ENCODE peak calls at places on chromosomes 13 and 19, in six cellular contexts. W is uterus, T is left ventricle myocardium inferior, O is ascending aorta, A is prostate gland, X is right lobe of liver. Z is an unnamed sample.
A peak's percentile ranks its signal among the peaks of the same experiment; 100 is the strongest.

GRCh38 chr13:73832203-73832602 is 302.0 kb downstream of the KLF12 start:
- DNase-seq in T (no peak), A (no peak), O (no peak), X (no peak), W (no peak), Z (no peak)

GRCh38 chr19:2719910-2720776 is 1.0 kb downstream of the DIRAS1 start:
- DNase-seq in A (no peak), X (no peak), W (no peak), T (peak; percentile 60), O (no peak), Z (peak; percentile 53)

GRCh38 chr13:106529415-106530208 is 5.8 kb downstream of the EFNB2 start:
- DNase-seq in T (no peak), O (no peak), W (no peak), A (no peak), X (no peak), Z (no peak)

GRCh38 chr19:18594824-18595373 is 6.3 kb downstream of the REX1BD start:
- DNase-seq in O (no peak), A (no peak), T (no peak), W (no peak), X (no peak), Z (no peak)

GRCh38 chr19:44585371-44586141 is 27.8 kb upstream of the IGSF23 start:
- DNase-seq in A (no peak), X (no peak), W (no peak), T (no peak), O (no peak), Z (no peak)

GRCh38 chr19:50190439-50190891 is 13.0 kb upstream of the MYH14 start:
- DNase-seq in X (no peak), T (no peak), W (no peak), O (no peak), A (no peak), Z (no peak)

GRCh38 chr13:97117388-97117910 is 104.7 kb upstream of the MBNL2 start:
- DNase-seq in T (no peak), O (no peak), X (no peak), A (no peak), W (no peak), Z (no peak)

GRCh38 chr13:113949546-113949945 is 24.3 kb downstream of the C13orf46 start:
- DNase-seq in O (no peak), T (peak; percentile 9), X (peak; percentile 45), A (no peak), W (no peak), Z (peak; percentile 11)

GRCh38 chr19:35816262-35816661 is 3.6 kb upstream of the PRODH2 start:
- DNase-seq in T (no peak), A (no peak), W (no peak), X (no peak), O (no peak), Z (no peak)

GRCh38 chr13:101554420-101555125 is 102.1 kb downstream of the ITGBL1 start:
- DNase-seq in T (no peak), A (no peak), O (no peak), X (no peak), W (no peak), Z (no peak)

GRCh38 chr13:96946709-96947311 is 47.5 kb downstream of the OXGR1 start:
- DNase-seq in W (no peak), T (no peak), X (no peak), O (no peak), A (no peak), Z (no peak)

GRCh38 chr13:23928985-23929384 is 31.7 kb upstream of the C1QTNF9B start:
- DNase-seq in X (no peak), T (no peak), A (no peak), O (no peak), W (no peak), Z (no peak)

DNA sequence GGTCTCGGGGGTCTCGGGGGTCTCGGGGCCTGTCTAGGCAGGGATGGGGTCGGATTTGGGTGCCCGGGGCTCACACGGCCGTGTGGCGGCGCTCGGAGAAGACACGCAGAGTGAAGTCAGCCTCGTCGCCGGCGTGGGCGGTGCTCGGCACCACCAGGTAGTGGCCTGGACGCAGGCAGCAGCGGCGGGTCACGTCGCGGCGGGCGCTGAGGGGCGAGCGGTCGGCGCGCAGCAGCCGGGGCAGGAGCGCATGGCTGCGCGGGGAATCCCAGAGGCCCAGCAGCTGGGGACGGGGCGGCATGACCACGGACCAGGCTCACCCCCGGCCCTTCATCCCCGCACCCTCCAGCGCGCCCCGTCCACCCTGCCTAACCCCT is 8.2 kb downstream of the CAPN12 start:
- DNase-seq in W (peak; percentile 49), X (peak; percentile 76), A (peak; percentile 41), O (no peak), T (peak; percentile 33), Z (peak; percentile 68)
- H3K4me3 ChIP-seq in W (peak overlapping the region; percentile 34), X (peak overlapping the region; percentile 32), A (peak overlapping the region; percentile 23), O (peak overlapping the region; percentile 63), T (peak overlapping the region; percentile 56), Z (peak overlapping the region; percentile 21)

DNA sequence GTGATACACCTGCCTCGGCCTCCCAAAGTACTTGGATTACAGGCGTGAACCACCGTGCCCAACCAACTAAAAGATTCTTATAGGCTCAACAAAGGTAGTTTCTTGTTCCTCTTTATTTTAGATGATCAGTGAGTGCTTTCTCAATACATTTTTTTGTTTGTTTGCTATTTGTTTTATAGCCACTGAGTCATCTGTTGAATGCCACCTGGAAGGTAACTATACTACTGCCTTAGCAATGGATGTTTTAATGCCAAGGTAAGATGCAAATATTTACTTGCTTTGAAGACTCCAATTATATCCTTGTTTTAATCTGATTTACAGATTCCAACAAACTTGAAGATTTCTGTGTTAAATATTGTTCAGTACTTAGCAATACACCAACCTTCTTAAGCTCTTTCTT is 2807.4 kb upstream of the PCDH20 start:
- DNase-seq in X (no peak), W (no peak), A (no peak), T (no peak), O (no peak), Z (no peak)
- H3K27ac ChIP-seq in X (no peak overlapping the region), W (no peak overlapping the region), A (no peak overlapping the region), T (no peak overlapping the region), O (no peak overlapping the region), Z (no peak overlapping the region)

DNA sequence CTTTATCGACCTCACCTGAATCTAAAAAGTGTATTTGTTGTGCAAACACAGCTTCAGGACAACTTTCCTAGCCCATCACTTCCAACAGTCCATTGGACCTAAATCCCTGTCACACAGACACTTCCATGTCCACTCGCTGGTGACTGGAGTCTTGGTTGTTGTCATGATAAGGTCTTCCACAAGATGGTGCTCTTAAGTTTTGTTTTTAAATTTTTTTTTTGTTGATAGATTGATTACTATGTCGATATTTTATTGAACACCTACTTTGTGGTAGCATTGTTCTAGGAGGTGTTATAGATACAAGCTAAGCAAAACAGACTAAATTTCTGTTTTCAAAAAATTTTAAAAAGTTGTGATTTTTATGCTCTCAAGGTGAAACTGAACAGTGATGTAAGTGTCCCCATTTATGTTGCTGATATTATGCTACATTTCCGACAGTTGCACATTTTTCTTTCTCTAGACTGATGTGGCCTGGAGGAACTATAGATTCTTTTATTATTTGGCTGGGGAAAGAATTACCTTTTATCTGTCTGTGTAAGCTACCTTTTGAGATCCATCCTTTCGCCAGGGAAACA is 8.1 kb upstream of the ERICH6B start:
- DNase-seq in A (no peak), W (no peak), O (no peak), T (no peak), X (no peak), Z (no peak)
- TF ChIP-seq CTCF in A (no peak), W (no peak), O (no peak), T (peak; percentile 57), X (peak; percentile 49), Z (peak; percentile 26)

DNA sequence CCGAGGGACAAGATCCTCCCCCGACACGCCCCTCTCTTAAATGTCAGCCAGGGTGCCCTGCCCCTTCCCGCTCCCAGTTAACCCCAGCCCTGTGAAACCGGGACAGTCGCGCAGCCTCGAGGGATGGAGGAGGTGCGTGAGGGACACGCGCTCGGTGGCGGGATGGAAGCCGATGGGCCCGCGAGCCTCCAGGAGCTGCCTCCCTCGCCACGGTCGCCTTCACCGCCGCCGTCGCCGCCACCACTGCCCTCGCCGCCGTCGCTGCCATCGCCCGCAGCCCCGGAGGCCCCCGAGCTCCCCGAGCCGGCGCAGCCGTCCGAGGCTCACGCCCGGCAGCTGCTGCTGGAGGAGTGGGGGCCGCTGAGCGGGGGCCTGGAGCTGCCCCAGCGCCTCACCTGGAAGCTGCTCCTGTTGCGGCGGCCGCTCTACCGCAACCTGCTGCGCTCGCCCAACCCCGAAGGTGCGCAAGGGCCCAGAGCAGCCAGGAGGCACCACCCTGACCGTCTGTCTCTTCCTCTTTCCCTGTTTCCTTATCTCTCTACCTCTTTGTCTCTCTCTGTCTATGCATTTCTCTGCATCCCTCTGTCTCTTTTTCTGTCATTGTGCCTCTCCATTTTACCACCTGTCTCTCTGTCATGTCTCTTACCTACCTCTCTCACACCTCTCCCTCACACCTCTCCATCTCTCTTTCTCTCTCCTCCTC is at the start of gene NCCRP1:
- DNase-seq in A (no peak), O (no peak), T (no peak), W (no peak), X (no peak), Z (no peak)
- H3K4me3 ChIP-seq in A (no peak within 1 kb of the TSS), O (peak within 1 kb of the TSS; percentile 39), T (peak within 1 kb of the TSS; percentile 6), W (no peak within 1 kb of the TSS), X (no peak within 1 kb of the TSS), Z (no peak within 1 kb of the TSS)

GRCh38 chr19:415292-415691 is 6.3 kb upstream of the C2CD4C start:
- DNase-seq in W (no peak), A (no peak), X (no peak), T (no peak), O (no peak), Z (no peak)
- H3K27ac ChIP-seq in W (no peak overlapping the region), A (no peak overlapping the region), X (no peak overlapping the region), T (no peak overlapping the region), O (no peak overlapping the region), Z (no peak overlapping the region)